ENCODE peak calls at places on chromosomes 7 and 10, in six cellular contexts. G is A549, X is stomach, Y is sigmoid colon, M is tibial nerve, C is ovary. K is an unnamed sample.

GRCh38 chr10:63703113-63703670 is 182.0 kb downstream of the REEP3 start:
- DNase-seq in G (no peak), X (no peak), Y (no peak), M (no peak), C (no peak), K (no peak)

GRCh38 chr7:13240349-13240748 is 552.9 kb downstream of the ARL4A start:
- DNase-seq in G (peak), X (no peak), Y (no peak), M (no peak), C (no peak), K (no peak)

GRCh38 chr7:79282882-79283602 is 170.4 kb downstream of the MAGI2 start:
- DNase-seq in G (peak), X (no peak), Y (no peak), M (no peak), C (no peak), K (no peak)

GRCh38 chr7:116772926-116773749 is 89.2 kb upstream of the CAPZA2 start:
- DNase-seq in G (no peak), X (no peak), Y (no peak), M (no peak), C (no peak), K (no peak)

GRCh38 chr7:105611856-105612775 is 30.8 kb upstream of the EFCAB10 start:
- DNase-seq in G (no peak), X (no peak), Y (peak), M (no peak), C (no peak), K (no peak)

GRCh38 chr7:780056-780455 is 52.2 kb upstream of the SUN1 start:
- DNase-seq in G (no peak), X (no peak), Y (no peak), M (no peak), C (no peak), K (no peak)

GRCh38 chr7:7785349-7785973 is 67.1 kb upstream of the RPA3 start:
- DNase-seq in G (no peak), X (no peak), Y (no peak), M (no peak), C (no peak), K (peak)

GRCh38 chr7:105759670-105760548 is 116.5 kb downstream of the ATXN7L1 start:
- DNase-seq in G (peak), X (peak), Y (peak), M (peak), C (peak), K (peak)

GRCh38 chr7:118311121-118311803 is 86.8 kb downstream of the ANKRD7 start:
- DNase-seq in G (peak), X (no peak), Y (no peak), M (no peak), C (no peak), K (no peak)

DNA sequence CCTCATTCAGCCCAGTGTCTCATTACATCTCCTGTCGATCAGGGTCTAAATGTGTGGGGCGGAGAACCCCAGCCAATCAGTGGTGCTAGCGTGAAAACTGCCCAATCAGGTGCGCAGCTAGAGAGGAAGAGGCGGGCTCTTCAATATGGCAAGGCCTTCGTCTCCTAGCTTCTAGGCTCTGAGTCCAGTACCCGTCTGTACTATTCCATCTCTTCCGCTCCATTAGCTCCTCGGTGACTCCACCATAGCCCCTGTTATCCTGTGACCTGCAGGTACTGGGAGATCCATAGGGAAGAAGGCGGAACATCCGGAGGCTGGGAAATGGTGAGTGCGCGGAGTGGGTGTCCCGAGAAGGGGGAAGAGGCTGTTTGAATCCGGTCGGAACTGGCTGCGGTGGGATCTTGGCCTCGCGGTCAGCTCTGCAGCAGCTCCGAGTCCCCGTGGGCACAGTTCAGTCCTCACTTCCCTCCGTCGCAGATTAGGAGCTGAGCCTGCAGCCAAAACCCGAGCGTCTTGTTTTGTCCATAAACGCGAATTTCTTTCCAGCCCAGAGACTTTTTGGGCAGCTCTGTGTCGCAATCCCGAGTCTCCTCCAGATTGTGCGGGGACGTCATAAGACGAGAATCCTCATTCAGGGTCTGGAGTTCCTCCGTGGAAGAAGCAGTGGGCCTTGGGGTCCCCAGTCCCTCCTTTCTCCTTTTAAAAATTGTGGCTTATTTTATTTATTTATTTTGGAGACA is at the start of gene ZNF727:
- DNase-seq in G (no peak), X (no peak), Y (peak), M (peak), C (peak), K (peak)
- H3K4me3 ChIP-seq in G (no peak), X (peak), Y (peak), M (peak), C (peak), K (peak)

GRCh38 chr7:99599836-99600235 is 1.8 kb downstream of the TMEM225B start:
- DNase-seq in G (no peak), X (no peak), Y (no peak), M (no peak), C (no peak), K (no peak)

GRCh38 chr7:99605527-99605926 is 7.5 kb downstream of the TMEM225B start:
- DNase-seq in G (no peak), X (no peak), Y (no peak), M (no peak), C (no peak), K (no peak)

GRCh38 chr7:99597762-99598501 is at the start of gene TMEM225B:
- DNase-seq in G (no peak), X (no peak), Y (no peak), M (no peak), C (no peak), K (no peak)

GRCh38 chr7:99606531-99606930 is 8.5 kb downstream of the TMEM225B start:
- DNase-seq in G (no peak), X (no peak), Y (no peak), M (no peak), C (no peak), K (no peak)

GRCh38 chr7:99601656-99602310 is 3.7 kb downstream of the TMEM225B start:
- DNase-seq in G (no peak), X (no peak), Y (no peak), M (no peak), C (no peak), K (no peak)
- TF ChIP-seq EP300 in G (no peak), X (no peak), Y (no peak), M (no peak), C (no peak), K (no peak)

GRCh38 chr10:60125928-60126327 is 219.6 kb upstream of the CCDC6 start:
- DNase-seq in G (no peak), X (no peak), Y (no peak), M (no peak), C (no peak), K (no peak)
- TF ChIP-seq CTCF in G (no peak), X (no peak), Y (no peak), M (no peak), C (no peak), K (no peak)

GRCh38 chr7:5578441-5579024 is 154.9 kb upstream of the TNRC18 start:
- DNase-seq in G (no peak), X (no peak), Y (no peak), M (no peak), C (no peak), K (no peak)

GRCh38 chr7:5572439-5572838 is 148.8 kb upstream of the TNRC18 start:
- DNase-seq in G (no peak), X (no peak), Y (no peak), M (no peak), C (no peak), K (no peak)

DNA sequence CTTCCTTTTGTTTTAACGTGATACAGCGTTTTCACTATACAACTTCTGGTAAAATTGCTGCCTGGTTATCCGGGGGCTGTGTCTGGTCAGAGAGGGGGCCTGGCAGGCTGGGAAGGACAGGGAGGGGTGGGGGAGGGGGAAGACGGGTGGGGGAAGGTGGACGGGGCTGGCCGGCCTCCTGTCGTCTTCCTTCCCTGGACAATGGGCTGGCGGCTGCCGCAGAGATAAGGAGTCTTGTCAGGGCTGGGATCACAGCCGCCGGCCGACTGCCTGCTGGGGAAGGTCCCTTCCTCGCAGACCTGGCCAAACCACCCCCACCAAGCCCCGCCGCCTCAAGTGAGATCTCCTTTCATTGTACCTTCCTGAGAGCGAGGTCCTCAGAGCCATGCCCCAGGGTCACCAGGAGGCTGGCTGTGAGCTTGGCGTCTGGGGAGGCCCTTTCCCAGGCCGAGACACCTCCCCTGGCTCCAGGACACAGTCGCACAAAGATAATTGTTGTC is 151.2 kb upstream of the TNRC18 start:
- DNase-seq in G (no peak), X (no peak), Y (no peak), M (no peak), C (no peak), K (no peak)
- H3K4me3 ChIP-seq in G (no peak), X (no peak), Y (peak), M (no peak), C (no peak), K (no peak)

GRCh38 chr10:90986870-90987269 is 66.0 kb upstream of the ANKRD1 start:
- DNase-seq in G (no peak), X (no peak), Y (no peak), M (no peak), C (no peak), K (no peak)

GRCh38 chr10:90985301-90985700 is 64.4 kb upstream of the ANKRD1 start:
- DNase-seq in G (no peak), X (no peak), Y (no peak), M (no peak), C (no peak), K (no peak)

GRCh38 chr10:90982406-90983008 is 61.6 kb upstream of the ANKRD1 start:
- DNase-seq in G (no peak), X (no peak), Y (no peak), M (no peak), C (no peak), K (no peak)

GRCh38 chr10:90986136-90986760 is 65.4 kb upstream of the ANKRD1 start:
- DNase-seq in G (no peak), X (no peak), Y (no peak), M (no peak), C (no peak), K (no peak)

GRCh38 chr10:90983940-90984549 is 63.2 kb upstream of the ANKRD1 start:
- DNase-seq in G (no peak), X (no peak), Y (no peak), M (no peak), C (no peak), K (no peak)
- TF ChIP-seq EP300 in G (no peak), X (no peak), Y (no peak), M (no peak), C (no peak), K (no peak)

GRCh38 chr10:131406676-131407392 is 95.3 kb upstream of the TCERG1L start:
- DNase-seq in G (no peak), X (no peak), Y (no peak), M (no peak), C (no peak), K (no peak)
- TF ChIP-seq CTCF in G (no peak), X (no peak), Y (no peak), M (no peak), C (no peak), K (no peak)

GRCh38 chr7:130914589-130915294 is 180.7 kb upstream of the KLF14 start:
- DNase-seq in G (no peak), X (no peak), Y (no peak), M (no peak), C (no peak), K (no peak)
- H3K4me3 ChIP-seq in G (peak), X (no peak), Y (no peak), M (no peak), C (no peak), K (no peak)

GRCh38 chr10:30701471-30702173 is 72.1 kb upstream of the LYZL2 start:
- DNase-seq in G (peak), X (peak), Y (no peak), M (no peak), C (no peak), K (peak)
- TF ChIP-seq EP300 in G (no peak), X (no peak), Y (no peak), M (no peak), C (no peak), K (no peak)